ENCODE peak calls at places on chromosome 4, in nine cellular contexts. Y is fibroblast of mammary gland; C is CD8-positive, alpha-beta T cell; X is Caco-2; T is AG04450; O is activated CD8-positive, alpha-beta T cell treated with anti-CD3 and anti-CD28 coated beads for 36 hours; K is AG09309; A is lower leg skin; G is OCI-LY7. S is an unnamed sample.

GRCh38 chr4:130576218-130576617 is 1480.3 kb downstream of the C4orf33 start:
- DNase-seq in Y (no peak), C (no peak), X (no peak), T (no peak), O (no peak), K (no peak), A (no peak), G (no peak), S (no peak)

GRCh38 chr4:60400599-60400998 is 799.5 kb upstream of the ADGRL3 start:
- DNase-seq in Y (no peak), C (no peak), X (no peak), T (no peak), O (no peak), K (no peak), A (no peak), G (no peak), S (no peak)

GRCh38 chr4:76270776-76271175 is 19.3 kb downstream of the FAM47E start:
- DNase-seq in Y (no peak), C (no peak), X (no peak), T (no peak), O (no peak), K (no peak), A (no peak), G (no peak), S (no peak)

GRCh38 chr4:153374471-153374870 is 30.0 kb downstream of the MND1 start:
- DNase-seq in Y (peak; percentile 60), C (no peak), X (no peak), T (no peak), O (no peak), K (no peak), A (no peak), G (no peak), S (no peak)

GRCh38 chr4:13866881-13867280 is 239.4 kb upstream of the BOD1L1 start:
- DNase-seq in Y (peak; percentile 54), C (no peak), X (no peak), T (no peak), O (no peak), K (no peak), A (no peak), G (no peak), S (no peak)

GRCh38 chr4:148822572-148823418 is 380.6 kb upstream of the NR3C2 start:
- DNase-seq in Y (no peak), C (no peak), X (no peak), T (no peak), O (no peak), K (no peak), A (no peak), G (no peak), S (no peak)

GRCh38 chr4:79121223-79121622 is 182.0 kb upstream of the PAQR3 start:
- DNase-seq in Y (no peak), C (no peak), X (no peak), T (no peak), O (no peak), K (no peak), A (no peak), G (no peak), S (no peak)

GRCh38 chr4:140284449-140284848 is 89.0 kb upstream of the SCOC start:
- DNase-seq in Y (no peak), C (no peak), X (no peak), T (no peak), O (no peak), K (no peak), A (no peak), G (no peak), S (no peak)

GRCh38 chr4:151715881-151716280 is 44.9 kb downstream of the GATB start:
- DNase-seq in Y (no peak), C (no peak), X (no peak), T (no peak), O (no peak), K (no peak), A (no peak), G (no peak), S (no peak)

GRCh38 chr4:151711680-151712079 is 49.1 kb downstream of the GATB start:
- DNase-seq in Y (no peak), C (no peak), X (no peak), T (no peak), O (no peak), K (no peak), A (no peak), G (no peak), S (no peak)

GRCh38 chr4:151716324-151716723 is 44.5 kb downstream of the GATB start:
- DNase-seq in Y (no peak), C (no peak), X (no peak), T (no peak), O (no peak), K (no peak), A (no peak), G (no peak), S (no peak)

GRCh38 chr4:151709587-151709986 is 51.2 kb downstream of the GATB start:
- DNase-seq in Y (no peak), C (no peak), X (no peak), T (no peak), O (no peak), K (no peak), A (no peak), G (no peak), S (no peak)

GRCh38 chr4:151712777-151713176 is 48.0 kb downstream of the GATB start:
- DNase-seq in Y (no peak), C (no peak), X (no peak), T (no peak), O (no peak), K (no peak), A (no peak), G (no peak), S (no peak)
- TF ChIP-seq CTCF in Y (no peak), C (no peak), X (no peak), T (no peak), O (no peak), K (no peak), A (no peak), G (no peak), S (no peak)

GRCh38 chr4:142940614-142941013 is 94.5 kb upstream of the INPP4B start:
- DNase-seq in Y (no peak), C (no peak), X (no peak), T (no peak), O (no peak), K (no peak), A (no peak), G (no peak), S (no peak)

GRCh38 chr4:142944565-142944964 is 98.5 kb upstream of the INPP4B start:
- DNase-seq in Y (no peak), C (no peak), X (no peak), T (no peak), O (no peak), K (no peak), A (no peak), G (no peak), S (no peak)
- TF ChIP-seq CTCF in Y (no peak), C (no peak), X (no peak), T (no peak), O (no peak), K (no peak), A (no peak), G (no peak), S (no peak)

GRCh38 chr4:8394806-8395205 is 45.7 kb downstream of the ACOX3 start:
- DNase-seq in Y (no peak), C (no peak), X (no peak), T (no peak), O (no peak), K (no peak), A (no peak), G (no peak), S (no peak)

GRCh38 chr4:8393593-8394038 is 46.9 kb downstream of the ACOX3 start:
- DNase-seq in Y (peak; percentile 99), C (no peak), X (no peak), T (peak; percentile 90), O (no peak), K (peak; percentile 98), A (peak; percentile 77), G (no peak), S (no peak)

GRCh38 chr4:8396762-8397406 is 43.6 kb downstream of the ACOX3 start:
- DNase-seq in Y (no peak), C (no peak), X (no peak), T (no peak), O (no peak), K (no peak), A (no peak), G (no peak), S (no peak)

GRCh38 chr4:8394125-8394524 is 46.4 kb downstream of the ACOX3 start:
- DNase-seq in Y (peak; percentile 73), C (no peak), X (no peak), T (no peak), O (no peak), K (no peak), A (peak; percentile 67), G (no peak), S (no peak)

DNA sequence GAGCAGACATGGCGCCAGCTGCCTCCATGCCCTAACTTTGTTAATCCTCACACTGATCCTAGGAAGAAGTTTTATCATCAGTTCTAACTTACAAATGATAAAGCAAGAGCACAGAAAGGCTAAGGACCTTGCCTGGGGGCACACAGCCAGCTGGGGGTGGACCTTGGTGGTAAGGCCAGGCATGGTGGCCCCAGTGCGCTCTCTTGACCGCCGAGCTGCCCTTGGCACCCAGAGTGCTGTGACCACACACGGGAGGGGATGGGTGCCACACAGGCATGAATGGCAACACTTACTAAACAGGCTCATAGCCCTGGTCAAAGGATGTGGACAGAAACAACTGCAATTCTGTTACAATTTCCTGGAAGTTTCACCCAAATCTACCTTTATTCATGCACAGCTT is 45.0 kb downstream of the ACOX3 start:
- DNase-seq in Y (no peak), C (no peak), X (no peak), T (no peak), O (no peak), K (no peak), A (no peak), G (no peak), S (no peak)
- TF ChIP-seq CTCF in Y (no peak), C (no peak), X (no peak), T (no peak), O (no peak), K (no peak), A (no peak), G (no peak), S (no peak)

GRCh38 chr4:87058272-87059073 is 123.7 kb downstream of the AFF1 start:
- DNase-seq in Y (no peak), C (no peak), X (peak; percentile 24), T (no peak), O (peak; percentile 74), K (no peak), A (no peak), G (no peak), S (no peak)

GRCh38 chr4:87054900-87055299 is 120.1 kb downstream of the AFF1 start:
- DNase-seq in Y (no peak), C (no peak), X (no peak), T (no peak), O (no peak), K (no peak), A (no peak), G (no peak), S (no peak)

GRCh38 chr4:87055340-87055739 is 120.5 kb downstream of the AFF1 start:
- DNase-seq in Y (peak; percentile 48), C (no peak), X (no peak), T (no peak), O (no peak), K (no peak), A (no peak), G (no peak), S (no peak)

GRCh38 chr4:87057835-87058234 is 123.0 kb downstream of the AFF1 start:
- DNase-seq in Y (peak; percentile 47), C (no peak), X (no peak), T (no peak), O (no peak), K (no peak), A (no peak), G (no peak), S (no peak)

DNA sequence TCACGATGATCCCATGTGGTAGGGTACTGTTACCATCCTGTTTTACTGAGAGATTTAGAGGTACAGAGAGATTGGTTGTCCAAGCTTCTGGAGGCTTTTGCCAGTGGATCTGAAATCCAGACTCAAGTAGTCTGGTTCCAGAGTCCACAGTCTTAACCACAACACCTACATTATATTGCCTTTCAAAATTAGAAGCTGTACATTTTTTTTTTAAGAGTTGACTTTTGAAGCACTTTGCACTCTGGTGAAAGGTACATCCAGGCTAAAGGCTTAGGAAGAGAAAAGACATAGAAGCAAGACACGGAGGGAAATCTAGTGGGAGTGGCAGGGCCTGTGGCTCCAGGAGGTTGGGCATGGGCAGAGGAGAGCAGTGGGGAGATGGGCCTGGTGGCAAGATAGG is 122.1 kb downstream of the AFF1 start:
- DNase-seq in Y (no peak), C (no peak), X (no peak), T (no peak), O (no peak), K (no peak), A (no peak), G (no peak), S (no peak)
- TF ChIP-seq CTCF in Y (no peak), C (no peak), X (no peak), T (no peak), O (no peak), K (no peak), A (no peak), G (no peak), S (no peak)

S was measured in GM13976.